ENCODE peak calls at places on chromosome 18, in ten cellular contexts. O is MM.1S, C is gastrocnemius medialis, T is left ventricle myocardium inferior, V is HepG2, L is psoas muscle, J is Peyer's patch, U is bronchial epithelial cell, I is H1, Y is testis. Z is an unnamed sample. For H3K36me3, the result is how much of the 10 kb centered on the place peaks cover.

GRCh38 chr18:79964330-79965118 is at the start of gene HSBP1L1:
- DNase-seq in O (peak), C (no peak), T (peak), V (peak), L (peak), J (peak), U (no peak), I (peak), Y (peak), Z (no peak)

GRCh38 chr18:58953627-58954026 is 89.0 kb downstream of the ZNF532 start:
- DNase-seq in O (no peak), C (no peak), T (peak), V (peak), L (no peak), J (no peak), U (no peak), I (no peak), Y (peak), Z (no peak)

GRCh38 chr18:72985686-72986085 is 117.9 kb upstream of the NETO1 start:
- DNase-seq in O (peak), C (no peak), T (no peak), V (no peak), L (no peak), J (no peak), U (no peak), I (no peak), Y (no peak), Z (no peak)

GRCh38 chr18:66749475-66750035 is 145.7 kb upstream of the CDH19 start:
- DNase-seq in O (no peak), C (no peak), T (no peak), V (no peak), L (no peak), J (no peak), U (no peak), I (no peak), Y (no peak), Z (no peak)

GRCh38 chr18:30103881-30104280 is 938.7 kb downstream of the DSC3 start:
- DNase-seq in O (no peak), C (no peak), T (no peak), V (no peak), L (no peak), J (no peak), U (no peak), I (no peak), Y (no peak), Z (no peak)

GRCh38 chr18:34817636-34818035 is 107.5 kb downstream of the DTNA start:
- DNase-seq in O (no peak), C (no peak), T (no peak), V (no peak), L (no peak), J (no peak), U (no peak), I (no peak), Y (no peak), Z (no peak)

GRCh38 chr18:26057208-26057821 is 33.1 kb downstream of the SS18 start:
- DNase-seq in O (no peak), C (no peak), T (no peak), V (no peak), L (no peak), J (no peak), U (no peak), I (no peak), Y (no peak), Z (no peak)

GRCh38 chr18:73136134-73136533 is 268.3 kb upstream of the NETO1 start:
- DNase-seq in O (peak), C (no peak), T (no peak), V (peak), L (no peak), J (no peak), U (peak), I (no peak), Y (no peak), Z (no peak)

GRCh38 chr18:6056171-6056932 is 161.0 kb upstream of the TMEM200C start:
- DNase-seq in O (no peak), C (no peak), T (no peak), V (peak), L (no peak), J (no peak), U (peak), I (no peak), Y (no peak), Z (no peak)

GRCh38 chr18:27803957-27804356 is 373.0 kb downstream of the CDH2 start:
- DNase-seq in O (no peak), C (no peak), T (no peak), V (no peak), L (no peak), J (no peak), U (peak), I (no peak), Y (no peak), Z (peak)

GRCh38 chr18:48548404-48548771 is 9.6 kb downstream of the CTIF start:
- DNase-seq in O (no peak), C (peak), T (peak), V (no peak), L (peak), J (no peak), U (peak), I (no peak), Y (no peak), Z (peak)

GRCh38 chr18:907171-907879 is 2.7 kb downstream of the ADCYAP1 start:
- DNase-seq in O (no peak), C (no peak), T (no peak), V (no peak), L (peak), J (no peak), U (no peak), I (peak), Y (no peak), Z (no peak)

GRCh38 chr18:32301976-32302743 is 112.3 kb downstream of the MEP1B start:
- DNase-seq in O (peak), C (peak), T (no peak), V (no peak), L (no peak), J (no peak), U (peak), I (no peak), Y (no peak), Z (peak)

GRCh38 chr18:59067873-59068272 is 71.8 kb upstream of the SEC11C start:
- DNase-seq in O (peak), C (no peak), T (no peak), V (no peak), L (no peak), J (peak), U (peak), I (no peak), Y (peak), Z (no peak)

GRCh38 chr18:907880-908512 is 3.3 kb downstream of the ADCYAP1 start:
- DNase-seq in O (no peak), C (no peak), T (no peak), V (no peak), L (peak), J (no peak), U (no peak), I (peak), Y (no peak), Z (no peak)

GRCh38 chr18:28113271-28114023 is 63.5 kb downstream of the CDH2 start:
- DNase-seq in O (no peak), C (no peak), T (no peak), V (no peak), L (no peak), J (no peak), U (peak), I (no peak), Y (no peak), Z (no peak)

GRCh38 chr18:68694316-68694715 is 20.6 kb downstream of the TMX3 start:
- DNase-seq in O (no peak), C (no peak), T (no peak), V (no peak), L (no peak), J (no peak), U (no peak), I (no peak), Y (no peak), Z (no peak)

GRCh38 chr18:55856191-55856590 is 268.2 kb upstream of the TCF4 start:
- DNase-seq in O (no peak), C (no peak), T (no peak), V (no peak), L (no peak), J (no peak), U (peak), I (no peak), Y (no peak), Z (peak)

GRCh38 chr18:76801567-76802505 is 20.5 kb upstream of the ZNF236 start:
- DNase-seq in O (peak), C (peak), T (peak), V (peak), L (peak), J (peak), U (no peak), I (peak), Y (peak), Z (no peak)

GRCh38 chr18:76806301-76806700 is 16.1 kb upstream of the ZNF236 start:
- DNase-seq in O (no peak), C (no peak), T (no peak), V (no peak), L (no peak), J (no peak), U (peak), I (no peak), Y (no peak), Z (no peak)

GRCh38 chr18:76805221-76805620 is 17.1 kb upstream of the ZNF236 start:
- DNase-seq in O (no peak), C (no peak), T (no peak), V (peak), L (no peak), J (no peak), U (peak), I (no peak), Y (no peak), Z (no peak)

GRCh38 chr18:76803413-76803812 is 18.9 kb upstream of the ZNF236 start:
- DNase-seq in O (no peak), C (no peak), T (no peak), V (no peak), L (no peak), J (no peak), U (no peak), I (no peak), Y (no peak), Z (no peak)

GRCh38 chr18:76803814-76804213 is 18.5 kb upstream of the ZNF236 start:
- DNase-seq in O (peak), C (peak), T (peak), V (peak), L (no peak), J (peak), U (peak), I (peak), Y (peak), Z (no peak)
- H3K4me3 ChIP-seq in O (peak), C (no peak), T (no peak), V (no peak), L (no peak), J (no peak), U (no peak), I (no peak), Y (no peak), Z (no peak)

GRCh38 chr18:22129778-22130177 is 39.6 kb upstream of the GATA6 start:
- DNase-seq in O (no peak), C (no peak), T (no peak), V (no peak), L (no peak), J (no peak), U (no peak), I (no peak), Y (no peak), Z (no peak)
- H3K36me3 ChIP-seq in O (under half), C (under half), T (under half), V (under half), L (under half), J (under half), U (under half), I (under half), Y (under half), Z (under half)

GRCh38 chr18:35993013-35993412 is 20.5 kb downstream of the RMP24 start:
- DNase-seq in O (no peak), C (no peak), T (no peak), V (no peak), L (no peak), J (no peak), U (no peak), I (no peak), Y (no peak), Z (no peak)

GRCh38 chr18:35999925-36000324 is 27.4 kb downstream of the RMP24 start:
- DNase-seq in O (no peak), C (no peak), T (no peak), V (no peak), L (no peak), J (no peak), U (no peak), I (no peak), Y (no peak), Z (no peak)

GRCh38 chr18:35998967-35999366 is 26.5 kb downstream of the RMP24 start:
- DNase-seq in O (no peak), C (no peak), T (no peak), V (no peak), L (no peak), J (no peak), U (peak), I (no peak), Y (no peak), Z (no peak)
- TF ChIP-seq CTCF in O (peak), C (peak), T (peak), V (no peak), L (no peak), J (no peak), U (peak), I (peak), Y (no peak), Z (peak)

DNA sequence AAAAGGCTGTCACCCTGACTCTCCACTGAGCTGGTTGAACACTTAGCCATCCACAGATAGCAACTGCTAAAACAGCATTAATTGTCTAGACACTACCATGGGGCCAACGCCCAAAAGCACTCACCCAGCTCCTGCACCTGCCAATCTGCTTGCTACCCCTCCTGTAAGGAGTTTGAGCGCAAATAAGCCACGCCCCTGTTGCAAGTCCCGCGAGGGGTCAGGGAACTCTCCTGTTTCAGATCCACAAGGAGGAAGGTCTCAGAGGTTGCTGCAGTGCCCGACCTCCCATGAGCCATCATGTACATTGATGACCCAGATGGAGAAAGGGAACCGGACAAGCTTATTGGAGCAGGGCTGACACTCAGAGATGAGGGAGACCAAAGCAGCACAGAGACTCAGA is 106.8 kb downstream of the ZNF516 start:
- DNase-seq in O (no peak), C (no peak), T (no peak), V (no peak), L (no peak), J (no peak), U (no peak), I (no peak), Y (no peak), Z (no peak)
- H3K4me3 ChIP-seq in O (no peak), C (no peak), T (no peak), V (no peak), L (no peak), J (no peak), U (no peak), I (no peak), Y (no peak), Z (no peak)

DNA sequence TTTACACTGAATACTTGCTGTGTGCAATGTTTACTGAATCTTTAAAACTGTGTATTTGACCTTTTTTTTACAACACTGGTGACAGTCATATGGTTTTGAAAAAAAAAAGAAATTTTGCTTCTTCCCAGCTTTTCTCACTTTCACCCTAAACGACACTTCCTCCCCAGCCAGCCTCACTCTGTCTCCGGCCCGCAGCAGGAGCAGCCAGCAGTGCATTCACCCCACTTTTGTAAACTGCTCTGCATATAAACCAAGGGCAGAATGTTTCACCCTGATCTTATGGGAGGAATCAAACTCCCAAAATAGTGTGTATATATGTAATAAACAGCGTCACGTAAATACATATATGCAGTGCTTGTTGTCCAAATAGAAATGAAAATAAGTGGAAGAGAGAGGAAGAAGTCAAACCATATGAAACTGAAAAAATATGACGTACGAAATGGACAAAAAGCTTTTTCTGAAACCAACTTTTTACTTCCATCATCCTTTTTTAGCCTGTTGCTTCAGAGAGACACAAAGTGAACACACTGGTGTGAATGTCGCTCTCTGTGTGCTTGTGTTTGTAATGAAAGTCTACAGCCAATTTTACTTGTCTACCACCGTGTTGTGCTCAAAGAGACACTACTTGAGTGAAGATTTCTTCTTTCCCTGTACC is 54.2 kb downstream of the ZCCHC2 start:
- DNase-seq in O (peak), C (no peak), T (no peak), V (no peak), L (no peak), J (no peak), U (no peak), I (no peak), Y (no peak), Z (no peak)
- H3K36me3 ChIP-seq in O (under half), C (half or more), T (half or more), V (under half), L (under half), J (under half), U (under half), I (under half), Y (under half), Z (under half)

GRCh38 chr18:4119813-4120212 is 335.3 kb downstream of the DLGAP1 start:
- DNase-seq in O (no peak), C (no peak), T (no peak), V (no peak), L (no peak), J (no peak), U (no peak), I (no peak), Y (no peak), Z (no peak)
- TF ChIP-seq CTCF in O (no peak), C (no peak), T (no peak), V (no peak), L (no peak), J (no peak), U (no peak), I (no peak), Y (no peak), Z (no peak)

GRCh38 chr18:23502516-23503037 is 734 bp upstream of the RMC1 start:
- DNase-seq in O (no peak), C (no peak), T (no peak), V (no peak), L (no peak), J (no peak), U (no peak), I (no peak), Y (no peak), Z (no peak)

GRCh38 chr18:23506393-23506792 is 3.1 kb downstream of the RMC1 start:
- DNase-seq in O (no peak), C (no peak), T (no peak), V (no peak), L (no peak), J (no peak), U (no peak), I (no peak), Y (no peak), Z (no peak)

GRCh38 chr18:23503967-23504352 is 649 bp downstream of the RMC1 start:
- DNase-seq in O (peak), C (no peak), T (no peak), V (no peak), L (no peak), J (no peak), U (no peak), I (no peak), Y (no peak), Z (no peak)

GRCh38 chr18:23503038-23503966 is at the start of gene RMC1:
- DNase-seq in O (peak), C (peak), T (peak), V (peak), L (peak), J (peak), U (peak), I (peak), Y (peak), Z (no peak)

DNA sequence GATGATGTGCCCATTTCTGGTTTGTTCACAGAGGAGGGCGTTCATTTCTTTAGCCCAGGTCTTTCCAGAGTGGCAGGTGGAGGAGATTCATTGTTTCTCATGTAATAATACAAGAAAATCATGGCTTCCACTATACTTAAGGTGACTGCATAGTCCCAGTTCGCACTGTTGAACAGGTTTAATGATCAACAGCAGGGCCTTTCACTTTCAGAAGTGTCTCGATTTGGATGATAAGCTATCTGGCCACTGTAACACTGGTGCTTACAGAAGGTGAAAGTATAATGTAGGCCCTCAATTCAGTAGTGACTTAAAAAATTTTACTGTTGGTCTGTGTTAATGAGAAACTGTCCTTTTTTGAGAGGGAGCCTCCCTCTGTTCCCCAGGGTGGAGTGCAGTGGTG is 1.4 kb downstream of the RMC1 start:
- DNase-seq in O (peak), C (no peak), T (no peak), V (no peak), L (no peak), J (no peak), U (no peak), I (no peak), Y (no peak), Z (no peak)
- H3K4me3 ChIP-seq in O (peak), C (peak), T (peak), V (peak), L (peak), J (peak), U (no peak), I (peak), Y (no peak), Z (peak)